ENCODE peak calls at places on chromosomes 6 and 20, in four cellular contexts. W, E, D and U are unnamed samples.

GRCh38 chr20:36585410-36586125 is 12.2 kb downstream of the TGIF2 start:
- DNase-seq in W (no peak), D (no peak), E (peak), U (no peak)

GRCh38 chr20:58995461-58996225 is 11.4 kb downstream of the CTSZ start:
- DNase-seq in D (no peak), W (no peak), E (peak), U (no peak)

GRCh38 chr6:41167173-41167963 is 4.5 kb upstream of the TREM2 start:
- DNase-seq in D (no peak), W (no peak), E (peak), U (no peak)

GRCh38 chr6:33199687-33200233 is 705 bp downstream of the RXRB start:
- DNase-seq in W (no peak), E (peak), D (peak), U (no peak)

GRCh38 chr20:10596726-10597125 is 77.1 kb downstream of the JAG1 start:
- DNase-seq in E (peak), W (no peak), D (peak), U (no peak)

GRCh38 chr6:42448906-42449659 is 2.6 kb downstream of the TRERF1 start:
- DNase-seq in W (no peak), E (peak), D (no peak), U (no peak)

GRCh38 chr6:109865968-109866367 is 112.1 kb upstream of the GPR6 start:
- DNase-seq in E (no peak), D (no peak), W (no peak), U (no peak)

GRCh38 chr6:134035823-134036296 is 16.6 kb downstream of the SLC2A12 start:
- DNase-seq in W (no peak), E (peak), D (peak), U (no peak)

GRCh38 chr6:93317587-93317986 is 101.8 kb downstream of the EPHA7 start:
- DNase-seq in W (no peak), D (no peak), E (no peak), U (no peak)

GRCh38 chr6:127566119-127566518 is 10.9 kb upstream of the C6orf58 start:
- DNase-seq in W (no peak), D (no peak), E (no peak), U (no peak)

GRCh38 chr6:71645299-71645698 is 241.1 kb upstream of the RIMS1 start:
- DNase-seq in E (no peak), D (no peak), W (no peak), U (no peak)
- TF ChIP-seq CTCF in E (no peak), D (no peak), W (no peak), U (no peak)

GRCh38 chr20:20820104-20820503 is 107.7 kb upstream of the RALGAPA2 start:
- DNase-seq in W (no peak), E (peak), D (peak), U (no peak)
- TF ChIP-seq CTCF in W (no peak), E (peak), D (no peak), U (no peak)

GRCh38 chr20:49230575-49231211 is 11.5 kb downstream of the DDX27 start:
- DNase-seq in D (no peak), W (no peak), E (no peak), U (no peak)

GRCh38 chr20:49231461-49231860 is 12.2 kb downstream of the DDX27 start:
- DNase-seq in D (no peak), E (no peak), W (no peak), U (no peak)

GRCh38 chr20:49230021-49230420 is 10.8 kb downstream of the DDX27 start:
- DNase-seq in W (no peak), D (no peak), E (no peak), U (no peak)

GRCh38 chr20:49228676-49229075 is 9.5 kb downstream of the DDX27 start:
- DNase-seq in W (no peak), D (no peak), E (no peak), U (no peak)

GRCh38 chr20:49225896-49226295 is 6.7 kb downstream of the DDX27 start:
- DNase-seq in E (no peak), W (no peak), D (no peak), U (no peak)
- TF ChIP-seq CTCF in E (no peak), W (no peak), D (no peak), U (no peak)

GRCh38 chr6:88513920-88514319 is 347.8 kb upstream of the CNR1 start:
- DNase-seq in D (no peak), E (no peak), W (no peak), U (no peak)
- TF ChIP-seq CTCF in D (no peak), E (no peak), W (no peak), U (no peak)

DNA sequence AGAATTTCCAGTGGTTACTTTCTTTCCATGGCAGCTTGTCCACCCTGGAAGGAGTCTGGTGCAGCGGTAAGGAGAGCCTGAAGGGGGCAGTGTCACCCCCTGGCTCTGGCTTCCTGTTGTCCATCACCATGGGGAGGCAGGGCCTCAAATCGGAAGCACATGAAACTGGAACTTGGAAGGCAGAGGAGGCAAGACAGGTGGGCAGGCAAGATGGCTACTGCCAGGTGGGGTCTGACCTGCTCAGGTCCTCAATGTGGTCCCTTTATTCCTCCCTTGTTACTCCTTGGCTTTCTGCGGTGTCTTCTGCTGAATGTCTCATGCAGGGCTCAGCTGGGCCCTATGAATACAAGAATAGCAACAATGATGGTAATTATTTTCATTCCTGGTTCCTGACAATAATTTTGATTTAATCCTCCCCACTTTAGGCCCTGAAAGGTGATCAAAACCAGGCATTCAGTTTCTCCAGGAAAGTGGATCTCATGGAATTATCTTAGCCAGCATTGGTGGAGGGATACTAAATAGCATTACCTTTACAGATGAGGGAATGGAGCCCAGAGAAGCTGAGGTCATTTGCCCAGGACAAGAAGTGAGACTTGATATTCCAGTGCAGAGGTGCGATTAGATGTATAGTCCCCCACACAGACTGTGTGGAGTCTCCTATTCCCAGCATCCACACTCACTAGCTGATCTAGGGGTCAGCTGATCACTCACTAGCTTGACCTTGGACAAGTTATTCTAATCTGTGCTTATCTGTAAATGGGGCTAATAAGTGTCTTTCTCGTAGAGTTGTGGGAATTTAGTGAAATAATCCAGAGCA is 17.6 kb upstream of the SNAI1 start:
- DNase-seq in E (peak), D (peak), W (no peak), U (no peak)
- TF ChIP-seq CTCF in E (peak), D (peak), W (peak), U (no peak)